ENCODE peak calls at places on chromosomes 13 and 19, in four cellular contexts. V is pancreas, Q is kidney epithelial cell, L is ascending aorta. Y is an unnamed sample.

GRCh38 chr13:113785051-113786010 is 26.3 kb downstream of the TMEM255B start:
- DNase-seq in V (no peak), Q (peak; percentile 98), L (no peak), Y (no peak)

GRCh38 chr19:17255150-17255621 is 9.4 kb downstream of the USHBP1 start:
- DNase-seq in V (peak; percentile 76), Q (no peak), L (no peak), Y (peak; percentile 60)

GRCh38 chr19:39186391-39186790 is 10.4 kb upstream of the NCCRP1 start:
- DNase-seq in V (no peak), Q (no peak), L (no peak), Y (no peak)

GRCh38 chr13:76711515-76712182 is 174.6 kb downstream of the KCTD12 start:
- DNase-seq in V (no peak), Q (no peak), L (no peak), Y (no peak)

GRCh38 chr13:31242935-31243334 is 43.2 kb downstream of the B3GLCT start:
- DNase-seq in V (no peak), Q (no peak), L (no peak), Y (no peak)

GRCh38 chr19:14683439-14683838 is 6.4 kb upstream of the ZNF333 start:
- DNase-seq in V (no peak), Q (no peak), L (no peak), Y (no peak)

GRCh38 chr19:2488942-2489731 is 13.2 kb downstream of the GADD45B start:
- DNase-seq in V (peak; percentile 85), Q (no peak), L (peak; percentile 76), Y (peak; percentile 47)

GRCh38 chr19:55116232-55117062 is 990 bp downstream of the PPP1R12C start:
- DNase-seq in V (peak; percentile 45), Q (no peak), L (peak; percentile 84), Y (peak; percentile 62)

GRCh38 chr19:2181618-2181997 is 17.9 kb downstream of the DOT1L start:
- DNase-seq in V (no peak), Q (no peak), L (no peak), Y (no peak)

GRCh38 chr19:13356686-13357280 is 149.5 kb downstream of the CACNA1A start:
- DNase-seq in V (no peak), Q (no peak), L (no peak), Y (no peak)

GRCh38 chr13:114078501-114079451 is 53.6 kb downstream of the RASA3 start:
- DNase-seq in V (no peak), Q (no peak), L (peak; percentile 69), Y (no peak)

GRCh38 chr19:57103573-57104277 is 16.1 kb upstream of the USP29 start:
- DNase-seq in V (peak; percentile 50), Q (no peak), L (peak; percentile 67), Y (peak; percentile 56)

GRCh38 chr13:35987572-35988513 is 143.3 kb downstream of the DCLK1 start:
- DNase-seq in V (no peak), Q (no peak), L (no peak), Y (no peak)

GRCh38 chr19:8663920-8664670 is 33.7 kb downstream of the NFILZ start:
- DNase-seq in V (no peak), Q (no peak), L (no peak), Y (no peak)

GRCh38 chr19:48110350-48110966 is at the start of gene PLA2G4C:
- DNase-seq in V (peak; percentile 93), Q (peak; percentile 69), L (peak; percentile 95), Y (peak; percentile 82)

GRCh38 chr13:60619461-60619860 is 222.4 kb downstream of the TDRD3 start:
- DNase-seq in V (no peak), Q (no peak), L (no peak), Y (no peak)

GRCh38 chr13:50543767-50544166 is 299.7 kb downstream of the DLEU7 start:
- DNase-seq in V (no peak), Q (peak; percentile 18), L (no peak), Y (no peak)

GRCh38 chr19:49983645-49984229 is 22.8 kb upstream of the SIGLEC11 start:
- DNase-seq in V (peak; percentile 68), Q (no peak), L (peak; percentile 74), Y (peak; percentile 62)

GRCh38 chr19:16594131-16594586 is 21.9 kb upstream of the SLC35E1 start:
- DNase-seq in V (no peak), Q (no peak), L (no peak), Y (no peak)

GRCh38 chr19:29285878-29286277 is 72.9 kb upstream of the UQCRFS1 start:
- DNase-seq in V (no peak), Q (no peak), L (no peak), Y (no peak)

GRCh38 chr13:42211704-42212103 is 60.2 kb upstream of the AKAP11 start:
- DNase-seq in V (no peak), Q (no peak), L (no peak), Y (no peak)

GRCh38 chr13:41930154-41930553 is 30.8 kb downstream of the VWA8 start:
- DNase-seq in V (no peak), Q (no peak), L (no peak), Y (no peak)

GRCh38 chr13:22143671-22144070 is 472.8 kb downstream of the FGF9 start:
- DNase-seq in V (no peak), Q (no peak), L (no peak), Y (no peak)

DNA sequence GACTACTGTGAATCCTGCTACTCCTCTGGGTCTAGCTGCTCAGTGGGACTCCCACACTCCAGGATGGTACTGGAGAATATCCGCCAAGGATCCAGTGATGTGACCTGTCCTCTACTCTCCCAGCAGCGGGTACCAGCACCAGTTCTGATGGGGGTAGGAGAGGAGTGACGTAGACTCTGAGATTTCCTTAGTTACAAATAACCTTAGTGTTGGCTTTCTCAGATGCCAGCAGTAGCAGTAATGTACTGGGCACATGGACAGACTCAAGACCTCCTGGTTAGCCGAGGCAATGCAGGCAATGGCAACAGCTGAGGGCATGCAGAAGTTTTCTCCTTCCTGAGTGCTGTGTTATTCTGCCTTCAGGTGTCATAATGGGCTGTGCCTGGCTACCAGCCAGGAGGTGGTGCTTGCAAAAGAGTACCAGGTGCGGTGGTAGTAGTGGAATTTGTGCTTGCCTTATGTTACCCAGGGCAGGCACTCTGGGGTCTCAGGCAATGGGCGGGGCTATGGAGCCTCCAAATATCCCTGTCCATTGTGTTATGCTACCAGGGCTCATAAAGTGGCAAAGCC is 105.3 kb upstream of the KLF5 start:
- DNase-seq in V (peak; percentile 84), Q (no peak), L (no peak), Y (peak; percentile 53)
- H3K4me3 ChIP-seq in V (no peak overlapping the region), Q (no peak overlapping the region), L (no peak overlapping the region), Y (no peak overlapping the region)

GRCh38 chr13:93227906-93228801 is 1.5 kb downstream of the GPC6 start:
- DNase-seq in V (peak; percentile 23), Q (peak; percentile 43), L (peak; percentile 81), Y (no peak)
- TF ChIP-seq CTCF in V (no peak), Q (peak; percentile 65), L (peak; percentile 69), Y (no peak)

GRCh38 chr13:28494861-28495585 is at the start of gene FLT1:
- DNase-seq in V (peak; percentile 22), Q (no peak), L (peak; percentile 66), Y (no peak)
- H3K27me3 ChIP-seq in V (peaks cover 6% of the 10 kb centered on the region), Q (peaks cover 61% of the 10 kb centered on the region), L (peaks cover 5% of the 10 kb centered on the region), Y (peaks cover 6% of the 10 kb centered on the region)

DNA sequence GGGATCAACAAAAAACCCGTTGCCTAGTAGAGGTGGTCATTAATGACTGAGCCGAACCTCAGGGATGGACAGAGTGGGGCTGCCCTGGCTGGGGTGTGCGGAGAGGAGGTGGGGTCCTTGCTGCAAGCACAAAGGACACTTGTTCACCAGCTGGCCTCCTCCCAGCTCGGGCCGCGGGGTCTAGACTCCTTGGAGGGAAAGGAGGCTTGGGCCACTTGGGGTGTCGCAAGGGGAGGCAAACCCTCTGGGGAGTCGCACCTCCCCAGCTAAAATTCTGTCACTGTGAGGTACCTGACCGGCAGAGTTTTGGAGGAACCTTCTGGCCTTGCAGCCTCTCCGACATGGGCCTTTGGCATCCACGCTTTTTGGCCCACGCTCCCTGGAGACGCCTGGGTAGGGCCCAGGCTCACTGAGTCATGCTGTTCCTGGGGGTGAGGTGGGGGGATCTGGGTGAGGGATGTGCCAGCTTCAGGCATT is 8.2 kb downstream of the KLHL26 start:
- DNase-seq in V (no peak), Q (no peak), L (peak; percentile 90), Y (no peak)
- H3K4me3 ChIP-seq in V (no peak overlapping the region), Q (no peak overlapping the region), L (peak overlapping the region; percentile 37), Y (no peak overlapping the region)

GRCh38 chr13:111076156-111077013 is 38.7 kb upstream of the ARHGEF7 start:
- DNase-seq in V (no peak), Q (no peak), L (no peak), Y (peak; percentile 24)
- TF ChIP-seq CTCF in V (no peak), Q (peak; percentile 13), L (no peak), Y (no peak)

GRCh38 chr13:109213714-109214113 is 572.7 kb downstream of the IRS2 start:
- DNase-seq in V (no peak), Q (no peak), L (no peak), Y (no peak)
- H3K27me3 ChIP-seq in V (no peaks in the 10 kb centered on the region), Q (no peaks in the 10 kb centered on the region), L (no peaks in the 10 kb centered on the region), Y (no peaks in the 10 kb centered on the region)

GRCh38 chr13:33615436-33615835 is 202.5 kb upstream of the RFC3 start:
- DNase-seq in V (no peak), Q (no peak), L (no peak), Y (no peak)

GRCh38 chr13:33606692-33607091 is 211.3 kb upstream of the RFC3 start:
- DNase-seq in V (no peak), Q (no peak), L (no peak), Y (no peak)

GRCh38 chr13:33611016-33611805 is 206.7 kb upstream of the RFC3 start:
- DNase-seq in V (peak; percentile 33), Q (peak; percentile 57), L (peak; percentile 80), Y (peak; percentile 38)

GRCh38 chr13:33612641-33613638 is 205.0 kb upstream of the RFC3 start:
- DNase-seq in V (no peak), Q (no peak), L (no peak), Y (no peak)

GRCh38 chr13:33610471-33611015 is 207.4 kb upstream of the RFC3 start:
- DNase-seq in V (no peak), Q (no peak), L (peak; percentile 84), Y (no peak)
- H3K4me3 ChIP-seq in V (no peak overlapping the region), Q (peak overlapping the region; percentile 1), L (peak overlapping the region; percentile 40), Y (no peak overlapping the region)